ENCODE peak calls at places on chromosomes 12 and 14, in eight cellular contexts. Q, K, Z, A, C, U, S and H are unnamed samples.

GRCh38 chr12:7229741-7230140 is 40.3 kb downstream of the PEX5 start:
- DNase-seq in Q (no peak), K (no peak), Z (no peak), A (no peak), C (no peak), U (no peak), S (no peak), H (no peak)

GRCh38 chr14:104579507-104579906 is at the start of gene C14orf180:
- DNase-seq in Q (no peak), K (no peak), Z (peak; percentile 86), A (no peak), C (no peak), U (no peak), S (no peak), H (no peak)

GRCh38 chr12:99959549-99960170 is 25.1 kb downstream of the ANKS1B start:
- DNase-seq in Q (no peak), K (peak; percentile 11), Z (no peak), A (peak; percentile 15), C (no peak), U (no peak), S (peak; percentile 39), H (no peak)

GRCh38 chr14:44910826-44911225 is 50.9 kb downstream of the KLHL28 start:
- DNase-seq in Q (no peak), K (no peak), Z (no peak), A (no peak), C (no peak), U (no peak), S (no peak), H (no peak)

GRCh38 chr12:124426594-124427550 is 132.0 kb downstream of the RFLNA start:
- DNase-seq in Q (no peak), K (no peak), Z (no peak), A (no peak), C (no peak), U (no peak), S (no peak), H (no peak)

GRCh38 chr12:100154472-100155247 is 12.0 kb upstream of the BLTP3B start:
- DNase-seq in Q (peak; percentile 49), K (peak; percentile 32), Z (peak; percentile 88), A (peak; percentile 72), C (peak; percentile 77), U (peak; percentile 67), S (no peak), H (peak; percentile 70)

GRCh38 chr14:49971156-49972141 is 78.6 kb downstream of the ARF6 start:
- DNase-seq in Q (no peak), K (no peak), Z (no peak), A (no peak), C (peak; percentile 32), U (no peak), S (no peak), H (peak; percentile 40)

GRCh38 chr12:106248177-106248848 is 493 bp upstream of the CKAP4 start:
- DNase-seq in Q (no peak), K (peak; percentile 76), Z (peak; percentile 75), A (peak; percentile 66), C (peak; percentile 19), U (peak; percentile 12), S (no peak), H (peak; percentile 9)

GRCh38 chr12:54210400-54210790 is 21.6 kb upstream of the SMUG1 start:
- DNase-seq in Q (no peak), K (no peak), Z (no peak), A (no peak), C (no peak), U (no peak), S (no peak), H (no peak)

GRCh38 chr12:54680374-54680773 is 32.2 kb upstream of the DCD start:
- DNase-seq in Q (no peak), K (no peak), Z (no peak), A (peak; percentile 11), C (peak; percentile 53), U (peak; percentile 5), S (no peak), H (peak; percentile 8)

GRCh38 chr12:48532601-48533000 is 7.2 kb downstream of the OR8S1 start:
- DNase-seq in Q (no peak), K (no peak), Z (no peak), A (no peak), C (no peak), U (no peak), S (no peak), H (no peak)

GRCh38 chr12:66111605-66112004 is 18.9 kb downstream of the LLPH start:
- DNase-seq in Q (no peak), K (no peak), Z (no peak), A (no peak), C (no peak), U (no peak), S (no peak), H (no peak)

GRCh38 chr12:22678175-22678574 is 53.2 kb downstream of the ETNK1 start:
- DNase-seq in Q (no peak), K (no peak), Z (no peak), A (no peak), C (no peak), U (no peak), S (no peak), H (no peak)

GRCh38 chr12:28512876-28513275 is 322.6 kb downstream of the CCDC91 start:
- DNase-seq in Q (no peak), K (no peak), Z (no peak), A (no peak), C (no peak), U (no peak), S (no peak), H (no peak)

GRCh38 chr12:128455849-128456248 is 188.9 kb downstream of the TMEM132C start:
- DNase-seq in Q (no peak), K (no peak), Z (no peak), A (no peak), C (no peak), U (no peak), S (no peak), H (no peak)

GRCh38 chr14:61643546-61643945 is 51.8 kb upstream of the HIF1A start:
- DNase-seq in Q (no peak), K (peak; percentile 63), Z (no peak), A (peak; percentile 56), C (no peak), U (no peak), S (no peak), H (no peak)

GRCh38 chr14:22824711-22825359 is 4.9 kb upstream of the MRPL52 start:
- DNase-seq in Q (no peak), K (peak; percentile 98), Z (no peak), A (peak; percentile 82), C (no peak), U (no peak), S (peak; percentile 90), H (no peak)

GRCh38 chr12:89154743-89155530 is 197.4 kb downstream of the DUSP6 start:
- DNase-seq in Q (no peak), K (no peak), Z (no peak), A (no peak), C (no peak), U (no peak), S (no peak), H (no peak)